ENCODE peak calls at places on chromosomes 3 and 15, in nine cellular contexts. N is left ventricle myocardium inferior, Y is right cardiac atrium, V is psoas muscle, H is mammary epithelial cell, R is BE2C, J is breast epithelium, B is upper lobe of right lung, K is HepG2. L is an unnamed sample.

GRCh38 chr3:57179580-57180410 is 14.6 kb upstream of the IL17RD start:
- DNase-seq in N (no peak), Y (no peak), V (no peak), H (no peak), R (no peak), J (no peak), B (no peak), K (peak; percentile 14), L (no peak)

GRCh38 chr3:10223676-10224639 is 24.3 kb upstream of the TATDN2 start:
- DNase-seq in N (no peak), Y (no peak), V (no peak), H (no peak), R (no peak), J (no peak), B (no peak), K (peak; percentile 75), L (no peak)

GRCh38 chr3:178198329-178198728 is 337.9 kb upstream of the KCNMB2 start:
- DNase-seq in N (no peak), Y (no peak), V (no peak), H (no peak), R (no peak), J (no peak), B (no peak), K (no peak), L (no peak)

GRCh38 chr15:64010719-64011118 is 35.6 kb downstream of the DAPK2 start:
- DNase-seq in N (peak; percentile 63), Y (peak; percentile 74), V (peak; percentile 69), H (peak; percentile 95), R (peak; percentile 63), J (no peak), B (no peak), K (no peak), L (peak; percentile 73)

GRCh38 chr3:30112904-30113484 is 493.4 kb upstream of the TGFBR2 start:
- DNase-seq in N (no peak), Y (no peak), V (no peak), H (peak; percentile 31), R (no peak), J (no peak), B (no peak), K (peak; percentile 58), L (no peak)

GRCh38 chr3:74273091-74273490 is 341.4 kb downstream of the CNTN3 start:
- DNase-seq in N (no peak), Y (no peak), V (no peak), H (peak; percentile 19), R (no peak), J (no peak), B (no peak), K (no peak), L (no peak)

GRCh38 chr15:77804210-77804609 is 171.5 kb upstream of the LINGO1 start:
- DNase-seq in N (peak; percentile 28), Y (peak; percentile 56), V (no peak), H (no peak), R (no peak), J (no peak), B (no peak), K (no peak), L (no peak)

GRCh38 chr3:85360742-85361387 is 402.1 kb downstream of the CADM2 start:
- DNase-seq in N (no peak), Y (peak; percentile 67), V (no peak), H (peak; percentile 45), R (peak; percentile 79), J (no peak), B (no peak), K (peak; percentile 58), L (peak; percentile 22)

GRCh38 chr3:95134693-95135375 is 1072.0 kb downstream of the NSUN3 start:
- DNase-seq in N (no peak), Y (no peak), V (no peak), H (no peak), R (no peak), J (no peak), B (no peak), K (no peak), L (no peak)

GRCh38 chr3:102031834-102032233 is 182.5 kb downstream of the NFKBIZ start:
- DNase-seq in N (no peak), Y (no peak), V (no peak), H (no peak), R (no peak), J (no peak), B (no peak), K (no peak), L (no peak)

GRCh38 chr3:196756738-196757137 is 17.1 kb downstream of the PAK2 start:
- DNase-seq in N (no peak), Y (no peak), V (no peak), H (no peak), R (no peak), J (no peak), B (no peak), K (no peak), L (no peak)

GRCh38 chr3:113600418-113601185 is 68.2 kb downstream of the SIDT1 start:
- DNase-seq in N (peak; percentile 23), Y (peak; percentile 81), V (no peak), H (no peak), R (no peak), J (no peak), B (no peak), K (no peak), L (no peak)

GRCh38 chr15:87623832-87624231 is 632.7 kb downstream of the NTRK3 start:
- DNase-seq in N (no peak), Y (no peak), V (no peak), H (no peak), R (peak; percentile 21), J (no peak), B (no peak), K (no peak), L (no peak)

GRCh38 chr3:98874602-98875249 is 26.8 kb downstream of the DCBLD2 start:
- DNase-seq in N (no peak), Y (no peak), V (no peak), H (no peak), R (no peak), J (no peak), B (no peak), K (no peak), L (no peak)

GRCh38 chr3:64684715-64685261 is 3.0 kb downstream of the ADAMTS9 start:
- DNase-seq in N (peak; percentile 26), Y (peak; percentile 68), V (peak; percentile 70), H (peak; percentile 42), R (peak; percentile 67), J (no peak), B (peak; percentile 76), K (no peak), L (peak; percentile 34)

GRCh38 chr3:46947545-46947899 is 29.0 kb downstream of the CCDC12 start:
- DNase-seq in N (no peak), Y (no peak), V (no peak), H (no peak), R (no peak), J (no peak), B (no peak), K (no peak), L (no peak)
- H3K4me1 ChIP-seq in N (peaks cover 98% of the 10 kb centered on the region), Y (peaks cover 60% of the 10 kb centered on the region), V (peaks cover 84% of the 10 kb centered on the region), H (peaks cover 67% of the 10 kb centered on the region), R (peaks cover 25% of the 10 kb centered on the region), J (no peaks in the 10 kb centered on the region), B (peaks cover 94% of the 10 kb centered on the region), K (peaks cover 88% of the 10 kb centered on the region), L (peaks cover 82% of the 10 kb centered on the region)

GRCh38 chr15:85539491-85539890 is 159.1 kb downstream of the AKAP13 start:
- DNase-seq in N (no peak), Y (no peak), V (no peak), H (no peak), R (no peak), J (no peak), B (no peak), K (no peak), L (no peak)
- H3K4me1 ChIP-seq in N (peaks cover 67% of the 10 kb centered on the region), Y (peaks cover 10% of the 10 kb centered on the region), V (no peaks in the 10 kb centered on the region), H (no peaks in the 10 kb centered on the region), R (no peaks in the 10 kb centered on the region), J (no peaks in the 10 kb centered on the region), B (peaks cover 64% of the 10 kb centered on the region), K (no peaks in the 10 kb centered on the region), L (peaks cover 7% of the 10 kb centered on the region)

GRCh38 chr15:65917407-65917756 is 48.1 kb downstream of the RAB11A start:
- DNase-seq in N (no peak), Y (no peak), V (no peak), H (no peak), R (no peak), J (no peak), B (no peak), K (no peak), L (no peak)
- H3K4me1 ChIP-seq in N (peaks cover 25% of the 10 kb centered on the region), Y (peaks cover 2% of the 10 kb centered on the region), V (no peaks in the 10 kb centered on the region), H (no peaks in the 10 kb centered on the region), R (no peaks in the 10 kb centered on the region), J (no peaks in the 10 kb centered on the region), B (no peaks in the 10 kb centered on the region), K (peaks cover 15% of the 10 kb centered on the region), L (peaks cover 21% of the 10 kb centered on the region)

DNA sequence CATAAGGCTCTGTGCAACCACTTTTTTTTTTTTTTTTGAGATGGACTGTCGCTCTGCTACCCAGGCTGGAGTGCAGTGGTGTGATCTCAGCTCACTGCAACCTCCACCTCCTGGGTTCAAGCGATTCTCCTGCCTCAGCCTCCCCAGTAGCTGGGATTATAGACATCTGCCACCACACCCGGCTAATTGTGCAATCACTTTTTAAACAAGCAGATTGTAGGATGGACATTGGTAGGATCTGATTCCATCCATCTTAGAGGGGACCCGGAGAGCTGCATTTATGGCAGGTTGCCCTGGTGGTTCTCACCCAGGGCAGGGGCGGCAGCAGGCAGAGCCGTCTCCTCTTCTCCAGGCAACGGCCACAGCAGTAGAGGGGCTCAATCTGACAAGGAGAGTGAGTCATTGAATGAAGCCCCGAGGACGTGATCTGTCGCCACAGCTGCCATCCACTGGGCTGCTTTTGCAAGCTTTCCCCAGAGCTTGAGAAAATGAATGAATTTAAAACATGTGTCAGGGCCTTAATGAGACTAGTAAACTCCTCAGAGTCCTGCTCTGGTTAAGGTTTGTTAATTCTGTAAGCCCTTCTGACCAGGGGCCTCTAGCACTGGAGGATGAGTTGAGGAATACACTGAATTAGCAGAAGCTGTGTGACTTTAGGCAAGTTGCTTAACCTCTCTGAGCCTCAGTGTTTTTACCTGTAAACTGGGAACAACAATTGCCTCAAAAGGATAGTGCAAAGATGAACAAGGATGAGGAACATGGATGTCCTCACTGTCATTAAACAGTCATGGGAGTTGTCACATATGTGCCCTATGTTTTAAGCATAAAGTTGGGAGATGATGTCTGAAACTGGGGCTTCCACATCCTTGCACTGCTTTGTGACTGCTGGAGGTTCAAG is 129.1 kb downstream of the ASB7 start:
- DNase-seq in N (no peak), Y (no peak), V (no peak), H (no peak), R (peak; percentile 50), J (peak; percentile 20), B (no peak), K (no peak), L (no peak)
- H3K4me1 ChIP-seq in N (peaks cover 14% of the 10 kb centered on the region), Y (peaks cover 5% of the 10 kb centered on the region), V (peaks cover 7% of the 10 kb centered on the region), H (peaks cover 53% of the 10 kb centered on the region), R (no peaks in the 10 kb centered on the region), J (peaks cover 12% of the 10 kb centered on the region), B (peaks cover 5% of the 10 kb centered on the region), K (peaks cover 40% of the 10 kb centered on the region), L (no peaks in the 10 kb centered on the region)

L was measured in pancreas.